ENCODE peak calls at places on chromosome 11, in five cellular contexts. A is activated CD4-positive, alpha-beta T cell treated with anti-CD3 and anti-CD28 coated beads, Interleukin-2, amount 50 U/mL, for 1 hour; V is Ammon's horn; C is RCC 7860; F is T-cell. I is an unnamed sample.

GRCh38 chr11:69195819-69196218 is 40.1 kb downstream of the SMIM38 start:
- DNase-seq in F (no peak), V (no peak), A (no peak), C (no peak), I (no peak)

GRCh38 chr11:1547467-1548098 is 24.5 kb downstream of the DUSP8 start:
- DNase-seq in C (no peak), V (no peak), F (no peak), A (no peak), I (no peak)

GRCh38 chr11:111604392-111605009 is 2.3 kb downstream of the SIK2 start:
- DNase-seq in A (no peak), F (no peak), V (peak; percentile 78), C (peak; percentile 27), I (peak; percentile 86)

GRCh38 chr11:12088047-12088481 is 22.3 kb upstream of the MICAL2 start:
- DNase-seq in A (no peak), V (peak; percentile 56), F (no peak), C (peak; percentile 52), I (peak; percentile 48)

GRCh38 chr11:18927550-18928322 is 11.5 kb downstream of the MRGPRX1 start:
- DNase-seq in A (no peak), V (no peak), F (no peak), C (no peak), I (no peak)

GRCh38 chr11:116473790-116474346 is 298.9 kb downstream of the BUD13 start:
- DNase-seq in A (no peak), C (no peak), V (no peak), F (no peak), I (no peak)

GRCh38 chr11:113806403-113806802 is 26.8 kb downstream of the CLDN25 start:
- DNase-seq in C (peak; percentile 9), A (no peak), V (no peak), F (no peak), I (peak; percentile 15)

GRCh38 chr11:114077482-114078305 is 18.2 kb downstream of the ZBTB16 start:
- DNase-seq in C (no peak), V (no peak), F (peak; percentile 50), A (peak; percentile 29), I (no peak)

GRCh38 chr11:457071-457760 is 7.1 kb downstream of the PTDSS2 start:
- DNase-seq in C (no peak), A (no peak), F (no peak), V (no peak), I (no peak)

GRCh38 chr11:123351375-123351774 is 78.7 kb upstream of the GRAMD1B start:
- DNase-seq in A (no peak), C (no peak), F (no peak), V (peak; percentile 90), I (peak; percentile 88)

GRCh38 chr11:15805726-15806125 is 550.6 kb downstream of the SOX6 start:
- DNase-seq in C (no peak), A (no peak), V (no peak), F (no peak), I (no peak)

GRCh38 chr11:118194835-118195627 is 18.6 kb upstream of the SCN2B start:
- DNase-seq in A (no peak), V (peak; percentile 90), C (peak; percentile 69), F (no peak), I (peak; percentile 92)

GRCh38 chr11:112247198-112247597 is 13.5 kb downstream of the PLET1 start:
- DNase-seq in V (no peak), F (no peak), C (no peak), A (no peak), I (no peak)

GRCh38 chr11:9962722-9963121 is 298.8 kb downstream of the SWAP70 start:
- DNase-seq in V (no peak), F (no peak), C (no peak), A (no peak), I (no peak)

GRCh38 chr11:90288207-90288821 is 65.5 kb upstream of the CHORDC1 start:
- DNase-seq in C (peak; percentile 41), A (no peak), F (no peak), V (peak; percentile 38), I (peak; percentile 37)

GRCh38 chr11:43691332-43691731 is 10.8 kb downstream of the HSD17B12 start:
- DNase-seq in C (no peak), F (no peak), A (no peak), V (no peak), I (no peak)

GRCh38 chr11:86923993-86924766 is 31.0 kb downstream of the FZD4 start:
- DNase-seq in A (no peak), V (no peak), F (no peak), C (peak; percentile 50), I (no peak)

GRCh38 chr11:125393331-125393730 is 102.7 kb downstream of the FEZ1 start:
- DNase-seq in C (no peak), V (no peak), F (no peak), A (no peak), I (no peak)

GRCh38 chr11:17683378-17684161 is 35.8 kb upstream of the MYOD1 start:
- DNase-seq in A (no peak), V (no peak), C (peak; percentile 89), F (no peak), I (no peak)

GRCh38 chr11:69140635-69141034 is 15.1 kb upstream of the SMIM38 start:
- DNase-seq in C (no peak), A (no peak), V (no peak), F (no peak), I (peak; percentile 11)